ENCODE peak calls at places on chromosomes 2 and 18, in nine cellular contexts. H is CD8-positive, alpha-beta T cell; U is heart left ventricle; O is ascending aorta; V is gastrocnemius medialis; X is IMR-90; F is heart right ventricle; R is upper lobe of right lung; Q is PC-3. Z is an unnamed sample. For H3K9me3, the result is how much of the 10 kb centered on the place peaks cover.

GRCh38 chr2:191947235-191947634 is 100.3 kb upstream of the CAVIN2 start:
- DNase-seq in H (no peak), U (no peak), O (no peak), V (no peak), X (no peak), F (no peak), R (no peak), Q (no peak), Z (no peak)

GRCh38 chr2:240803191-240803590 is 16.8 kb downstream of the KIF1A start:
- DNase-seq in H (no peak), U (no peak), O (peak), V (no peak), X (no peak), F (no peak), R (no peak), Q (no peak), Z (no peak)

GRCh38 chr2:121263996-121264715 is 20.8 kb downstream of the TFCP2L1 start:
- DNase-seq in H (no peak), U (no peak), O (no peak), V (no peak), X (no peak), F (no peak), R (no peak), Q (no peak), Z (no peak)

GRCh38 chr2:96464651-96465050 is 40.5 kb downstream of the NEURL3 start:
- DNase-seq in H (no peak), U (no peak), O (no peak), V (no peak), X (no peak), F (no peak), R (no peak), Q (no peak), Z (no peak)

GRCh38 chr2:118059919-118060478 is 28.3 kb upstream of the INSIG2 start:
- DNase-seq in H (no peak), U (no peak), O (no peak), V (no peak), X (peak), F (no peak), R (no peak), Q (peak), Z (no peak)

GRCh38 chr18:394997-395383 is 105.5 kb downstream of the COLEC12 start:
- DNase-seq in H (no peak), U (peak), O (no peak), V (no peak), X (peak), F (no peak), R (no peak), Q (no peak), Z (no peak)

GRCh38 chr2:223306371-223306770 is 254.4 kb downstream of the KCNE4 start:
- DNase-seq in H (no peak), U (no peak), O (no peak), V (no peak), X (peak), F (no peak), R (no peak), Q (peak), Z (no peak)

GRCh38 chr18:69636529-69637301 is 236.0 kb downstream of the DOK6 start:
- DNase-seq in H (no peak), U (no peak), O (no peak), V (no peak), X (no peak), F (peak), R (no peak), Q (no peak), Z (no peak)

GRCh38 chr2:42859006-42859552 is 66.7 kb upstream of the HAAO start:
- DNase-seq in H (peak), U (no peak), O (peak), V (no peak), X (peak), F (no peak), R (no peak), Q (peak), Z (no peak)

GRCh38 chr2:36450466-36451196 is 95.1 kb downstream of the CRIM1 start:
- DNase-seq in H (no peak), U (no peak), O (no peak), V (no peak), X (peak), F (no peak), R (no peak), Q (peak), Z (no peak)

GRCh38 chr18:78924301-78925192 is 55.1 kb upstream of the SALL3 start:
- DNase-seq in H (no peak), U (no peak), O (no peak), V (no peak), X (no peak), F (no peak), R (peak), Q (no peak), Z (no peak)

DNA sequence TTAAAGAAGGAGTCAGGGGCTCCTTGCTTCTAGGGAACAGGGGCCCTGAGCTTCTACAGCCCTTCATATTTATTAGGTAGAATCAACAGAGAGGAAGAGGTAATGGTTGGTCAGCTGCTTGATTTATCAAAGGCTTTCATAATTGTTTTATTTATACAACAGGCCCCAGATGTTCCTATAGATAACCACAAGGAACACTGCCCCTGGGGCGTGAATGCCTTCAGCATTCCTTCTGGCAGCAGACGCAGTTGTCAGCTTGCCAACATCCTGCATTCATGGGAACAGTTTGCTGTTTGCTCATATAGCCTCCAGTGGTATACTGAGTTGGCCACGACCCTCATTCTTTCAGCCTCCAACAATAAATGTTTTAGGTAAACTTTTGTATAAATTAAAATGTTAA is 949.6 kb upstream of the LRATD1 start:
- DNase-seq in H (no peak), U (no peak), O (no peak), V (no peak), X (peak), F (peak), R (no peak), Q (peak), Z (no peak)
- H3K9me3 ChIP-seq in H (under half), U (under half), O (under half), V (under half), X (under half), F (under half), R (under half), Q (under half), Z (under half)

DNA sequence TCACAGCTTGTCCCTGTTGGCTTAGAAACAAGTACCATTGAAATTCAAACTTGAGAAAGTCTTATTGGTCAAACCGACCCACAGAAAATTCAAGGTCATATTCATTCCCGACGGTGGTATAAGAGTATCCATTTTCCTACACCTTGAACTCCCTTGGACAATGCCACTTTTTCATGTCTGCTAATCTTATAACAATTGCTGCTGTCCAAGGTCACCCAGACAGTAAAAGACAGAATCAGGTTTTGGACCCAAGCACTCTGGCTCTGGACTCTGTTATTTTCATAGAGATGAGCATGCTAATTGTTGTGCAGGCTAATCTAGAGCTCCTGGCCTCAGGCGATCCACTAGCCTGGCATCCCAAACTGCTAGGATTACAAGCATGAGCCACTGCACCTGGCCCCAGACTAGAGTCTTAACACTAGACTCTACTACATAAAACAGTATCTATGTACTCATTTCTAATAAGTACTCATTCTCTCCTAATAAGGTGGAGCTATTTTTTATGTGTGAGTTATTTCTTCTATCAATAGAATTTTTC is 57.8 kb downstream of the C2orf76 start:
- DNase-seq in H (no peak), U (no peak), O (no peak), V (no peak), X (no peak), F (no peak), R (no peak), Q (no peak), Z (no peak)
- TF ChIP-seq CTCF in H (no peak), U (no peak), O (no peak), V (no peak), X (no peak), F (no peak), R (no peak), Q (no peak), Z (no peak)

DNA sequence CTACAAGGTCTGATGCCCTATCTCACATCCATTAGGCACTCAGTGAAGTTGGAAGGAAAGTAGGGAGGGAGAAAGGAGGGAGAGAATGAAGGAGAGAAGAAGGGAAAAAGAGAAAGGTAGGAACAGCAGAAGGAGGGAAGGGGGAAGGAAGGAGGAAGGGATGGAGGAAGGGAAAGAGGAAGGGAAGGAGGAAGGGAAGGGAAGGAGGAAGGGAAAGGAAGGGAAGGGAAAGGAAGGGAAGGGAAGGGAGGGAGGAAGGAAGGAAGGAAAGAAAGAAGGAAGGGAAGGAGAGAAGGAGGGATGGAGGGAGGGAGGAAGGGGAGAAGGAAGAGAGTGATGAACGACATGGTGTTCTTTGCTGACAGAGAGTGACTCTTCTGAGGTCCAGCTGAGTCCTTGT is 468.9 kb upstream of the MYT1L start:
- DNase-seq in H (no peak), U (no peak), O (no peak), V (no peak), X (no peak), F (no peak), R (no peak), Q (no peak), Z (no peak)
- H3K9me3 ChIP-seq in H (under half), U (under half), O (under half), V (under half), X (under half), F (under half), R (under half), Q (under half), Z (under half)

DNA sequence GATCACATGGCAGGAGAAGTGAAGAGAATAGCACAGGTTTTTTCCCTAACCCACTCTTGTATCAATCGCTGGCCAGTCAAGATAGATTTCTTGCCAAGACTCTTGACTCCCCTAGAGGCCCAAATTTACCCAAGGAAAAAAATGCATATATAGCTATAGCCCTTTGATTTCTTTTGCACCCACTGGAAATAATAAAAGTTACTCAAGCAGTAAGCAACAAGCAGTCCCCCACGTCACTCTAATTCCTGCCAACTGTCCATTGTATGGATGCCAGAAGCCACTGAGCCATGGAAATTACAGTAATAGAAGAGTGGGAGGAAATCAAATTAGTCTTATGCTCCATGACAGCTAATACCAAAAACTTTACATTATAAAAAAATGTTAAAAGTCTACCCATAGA is 125.3 kb upstream of the SLC39A10 start:
- DNase-seq in H (no peak), U (no peak), O (no peak), V (no peak), X (peak), F (no peak), R (no peak), Q (no peak), Z (no peak)
- TF ChIP-seq CTCF in H (no peak), U (no peak), O (no peak), V (no peak), X (no peak), F (no peak), R (no peak), Q (no peak), Z (no peak)

DNA sequence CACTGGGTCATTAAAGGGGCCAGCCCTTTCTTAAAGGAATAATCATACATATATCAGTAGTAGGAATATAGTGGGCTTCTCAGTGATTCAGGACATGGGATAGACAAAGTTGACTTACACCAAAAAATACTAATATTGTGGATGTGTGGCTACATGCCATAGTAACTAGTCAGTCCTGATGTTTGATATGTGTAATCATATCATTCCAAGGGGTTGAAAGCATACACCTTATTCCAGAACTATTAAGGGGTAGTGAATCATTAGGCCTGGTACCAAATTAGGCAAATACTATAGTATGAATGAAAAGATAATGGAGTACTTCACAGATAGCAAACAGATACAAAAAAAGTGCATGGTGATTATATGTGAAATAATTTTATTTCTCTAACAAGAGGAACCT is 814.9 kb upstream of the NRXN1 start:
- DNase-seq in H (no peak), U (no peak), O (no peak), V (no peak), X (peak), F (no peak), R (no peak), Q (peak), Z (no peak)
- H3K9me3 ChIP-seq in H (under half), U (under half), O (under half), V (under half), X (under half), F (under half), R (under half), Q (under half), Z (under half)

DNA sequence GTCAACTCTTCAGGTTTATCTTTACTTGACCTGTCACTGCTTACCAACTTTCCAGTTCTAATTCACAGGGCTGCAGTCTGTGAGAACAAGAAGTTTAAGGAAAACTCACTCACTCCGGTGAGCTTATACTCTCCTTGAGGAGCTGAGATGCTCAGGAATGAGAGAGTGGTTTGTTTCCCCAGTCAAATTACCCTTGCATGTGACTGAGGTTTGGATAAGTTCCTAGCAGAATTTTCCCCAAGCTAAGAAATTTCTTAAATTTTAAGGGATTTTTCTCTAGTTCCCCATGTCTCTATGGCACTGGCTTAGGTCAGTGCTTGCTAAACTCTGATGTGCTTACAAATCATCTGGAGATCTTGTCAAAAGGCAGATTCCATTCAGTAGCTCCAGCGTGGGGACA is 12.8 kb upstream of the CCDC85A start:
- DNase-seq in H (no peak), U (no peak), O (no peak), V (no peak), X (no peak), F (no peak), R (no peak), Q (no peak), Z (no peak)
- TF ChIP-seq CTCF in H (no peak), U (no peak), O (no peak), V (no peak), X (no peak), F (no peak), R (no peak), Q (no peak), Z (no peak)

GRCh38 chr18:14104906-14105748 is 27.1 kb downstream of the ZNF519 start:
- DNase-seq in H (no peak), U (no peak), O (no peak), V (no peak), X (no peak), F (no peak), R (no peak), Q (peak), Z (no peak)

DNA sequence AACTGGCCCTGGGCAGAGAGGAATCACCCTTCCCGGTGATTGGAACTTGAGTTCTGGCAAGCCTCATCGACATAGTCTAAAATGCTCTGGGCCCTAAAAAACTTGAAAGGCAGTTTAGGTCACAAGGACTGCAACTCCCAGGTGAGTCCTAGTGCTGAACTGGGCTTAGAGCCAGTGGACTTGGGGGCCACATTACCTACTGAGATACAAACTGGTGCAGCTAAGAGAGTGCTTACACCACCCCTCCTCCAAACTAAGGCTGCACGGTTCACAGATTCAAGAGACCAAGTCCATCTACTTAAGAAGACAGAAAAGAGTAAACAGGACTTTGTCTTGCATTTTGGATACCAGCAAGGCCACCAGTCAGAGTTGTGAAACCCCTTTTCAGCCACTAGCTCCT is 25.3 kb downstream of the ZNF519 start:
- DNase-seq in H (no peak), U (no peak), O (no peak), V (no peak), X (no peak), F (no peak), R (no peak), Q (no peak), Z (no peak)
- H3K9me3 ChIP-seq in H (under half), U (under half), O (under half), V (under half), X (under half), F (half or more), R (under half), Q (under half), Z (under half)